ENCODE peak calls at places on chromosomes 13 and 19, in seven cellular contexts. One of them, this sample, is unnamed.

GRCh38 chr13:40271511-40271910 is 394.9 kb downstream of the FOXO1 start:
- DNase-seq in neural progenitor cell: no peak
- DNase-seq in upper lobe of right lung: no peak
- DNase-seq in cardiac muscle cell: no peak
- DNase-seq in ascending aorta: peak; percentile 74
- DNase-seq in CD4-positive, CD25-positive, alpha-beta regulatory T cell: no peak
- DNase-seq in H1: no peak
- DNase-seq in this sample: no peak

GRCh38 chr13:31951215-31951678 is 80.3 kb upstream of the FRY start:
- DNase-seq in CD4-positive, CD25-positive, alpha-beta regulatory T cell: no peak
- DNase-seq in cardiac muscle cell: peak; percentile 8
- DNase-seq in neural progenitor cell: no peak
- DNase-seq in upper lobe of right lung: peak; percentile 87
- DNase-seq in ascending aorta: peak; percentile 80
- DNase-seq in H1: no peak
- DNase-seq in this sample: peak; percentile 77

GRCh38 chr13:113796211-113796875 is 37.3 kb downstream of the TMEM255B start:
- DNase-seq in neural progenitor cell: no peak
- DNase-seq in cardiac muscle cell: no peak
- DNase-seq in CD4-positive, CD25-positive, alpha-beta regulatory T cell: no peak
- DNase-seq in upper lobe of right lung: peak; percentile 43
- DNase-seq in H1: no peak
- DNase-seq in ascending aorta: no peak
- DNase-seq in this sample: no peak

GRCh38 chr19:12065100-12065538 is 588 bp downstream of the ZNF844 start:
- DNase-seq in cardiac muscle cell: peak; percentile 45
- DNase-seq in neural progenitor cell: no peak
- DNase-seq in ascending aorta: peak; percentile 63
- DNase-seq in H1: peak; percentile 63
- DNase-seq in CD4-positive, CD25-positive, alpha-beta regulatory T cell: no peak
- DNase-seq in upper lobe of right lung: no peak
- DNase-seq in this sample: peak; percentile 79

GRCh38 chr13:63625869-63626268 is 2210.2 kb upstream of the PCDH20 start:
- DNase-seq in neural progenitor cell: no peak
- DNase-seq in H1: no peak
- DNase-seq in upper lobe of right lung: no peak
- DNase-seq in ascending aorta: no peak
- DNase-seq in cardiac muscle cell: no peak
- DNase-seq in CD4-positive, CD25-positive, alpha-beta regulatory T cell: no peak
- DNase-seq in this sample: no peak

GRCh38 chr13:103272770-103273169 is 206.6 kb upstream of the SLC10A2 start:
- DNase-seq in cardiac muscle cell: no peak
- DNase-seq in H1: no peak
- DNase-seq in upper lobe of right lung: no peak
- DNase-seq in neural progenitor cell: no peak
- DNase-seq in ascending aorta: no peak
- DNase-seq in CD4-positive, CD25-positive, alpha-beta regulatory T cell: no peak
- DNase-seq in this sample: no peak

GRCh38 chr13:98915563-98916348 is 62.1 kb downstream of the DOCK9 start:
- DNase-seq in CD4-positive, CD25-positive, alpha-beta regulatory T cell: no peak
- DNase-seq in H1: no peak
- DNase-seq in upper lobe of right lung: no peak
- DNase-seq in neural progenitor cell: no peak
- DNase-seq in cardiac muscle cell: no peak
- DNase-seq in ascending aorta: no peak
- DNase-seq in this sample: no peak

GRCh38 chr13:85512421-85512820 is 286.8 kb downstream of the SLITRK6 start:
- DNase-seq in H1: no peak
- DNase-seq in cardiac muscle cell: no peak
- DNase-seq in neural progenitor cell: no peak
- DNase-seq in CD4-positive, CD25-positive, alpha-beta regulatory T cell: no peak
- DNase-seq in ascending aorta: no peak
- DNase-seq in upper lobe of right lung: no peak
- DNase-seq in this sample: no peak

GRCh38 chr13:21079761-21080730 is 18.7 kb upstream of the LATS2 start:
- DNase-seq in neural progenitor cell: no peak
- DNase-seq in CD4-positive, CD25-positive, alpha-beta regulatory T cell: no peak
- DNase-seq in upper lobe of right lung: no peak
- DNase-seq in cardiac muscle cell: no peak
- DNase-seq in ascending aorta: peak; percentile 83
- DNase-seq in H1: no peak
- DNase-seq in this sample: no peak

GRCh38 chr13:26965976-26966375 is 205.4 kb upstream of the GPR12 start:
- DNase-seq in H1: no peak
- DNase-seq in neural progenitor cell: no peak
- DNase-seq in ascending aorta: no peak
- DNase-seq in CD4-positive, CD25-positive, alpha-beta regulatory T cell: no peak
- DNase-seq in upper lobe of right lung: no peak
- DNase-seq in cardiac muscle cell: no peak
- DNase-seq in this sample: no peak

GRCh38 chr19:30719189-30719990 is 347.2 kb downstream of the ZNF536 start:
- DNase-seq in ascending aorta: no peak
- DNase-seq in cardiac muscle cell: peak; percentile 67
- DNase-seq in upper lobe of right lung: peak; percentile 75
- DNase-seq in CD4-positive, CD25-positive, alpha-beta regulatory T cell: peak; percentile 11
- DNase-seq in H1: peak; percentile 70
- DNase-seq in neural progenitor cell: peak; percentile 66
- DNase-seq in this sample: peak; percentile 82

GRCh38 chr13:21034602-21035190 is 26.7 kb downstream of the LATS2 start:
- DNase-seq in H1: no peak
- DNase-seq in ascending aorta: no peak
- DNase-seq in upper lobe of right lung: no peak
- DNase-seq in CD4-positive, CD25-positive, alpha-beta regulatory T cell: no peak
- DNase-seq in cardiac muscle cell: peak; percentile 23
- DNase-seq in neural progenitor cell: peak; percentile 35
- DNase-seq in this sample: no peak

GRCh38 chr13:60407095-60407494 is 10.1 kb downstream of the TDRD3 start:
- DNase-seq in H1: no peak
- DNase-seq in neural progenitor cell: no peak
- DNase-seq in upper lobe of right lung: no peak
- DNase-seq in cardiac muscle cell: no peak
- DNase-seq in CD4-positive, CD25-positive, alpha-beta regulatory T cell: no peak
- DNase-seq in ascending aorta: no peak
- DNase-seq in this sample: no peak

GRCh38 chr19:40718774-40719391 is 2.0 kb downstream of the ITPKC start:
- DNase-seq in cardiac muscle cell: peak; percentile 61
- DNase-seq in H1: no peak
- DNase-seq in neural progenitor cell: peak; percentile 46
- DNase-seq in upper lobe of right lung: peak; percentile 94
- DNase-seq in CD4-positive, CD25-positive, alpha-beta regulatory T cell: peak; percentile 15
- DNase-seq in ascending aorta: peak; percentile 77
- DNase-seq in this sample: peak; percentile 93

GRCh38 chr19:49006905-49007304 is 10.0 kb downstream of the LHB start:
- DNase-seq in upper lobe of right lung: no peak
- DNase-seq in CD4-positive, CD25-positive, alpha-beta regulatory T cell: no peak
- DNase-seq in cardiac muscle cell: no peak
- DNase-seq in ascending aorta: no peak
- DNase-seq in H1: no peak
- DNase-seq in neural progenitor cell: no peak
- DNase-seq in this sample: no peak
- H3K36me3 ChIP-seq in upper lobe of right lung: peaks cover 81% of the 10 kb centered on the region
- H3K36me3 ChIP-seq in CD4-positive, CD25-positive, alpha-beta regulatory T cell: peaks cover 30% of the 10 kb centered on the region
- H3K36me3 ChIP-seq in cardiac muscle cell: peaks cover 18% of the 10 kb centered on the region
- H3K36me3 ChIP-seq in ascending aorta: peaks cover 85% of the 10 kb centered on the region
- H3K36me3 ChIP-seq in H1: peaks cover 54% of the 10 kb centered on the region
- H3K36me3 ChIP-seq in neural progenitor cell: no peaks in the 10 kb centered on the region
- H3K36me3 ChIP-seq in this sample: peaks cover 28% of the 10 kb centered on the region

GRCh38 chr19:13437919-13438618 is 68.2 kb downstream of the CACNA1A start:
- DNase-seq in upper lobe of right lung: no peak
- DNase-seq in ascending aorta: no peak
- DNase-seq in cardiac muscle cell: no peak
- DNase-seq in neural progenitor cell: no peak
- DNase-seq in H1: no peak
- DNase-seq in CD4-positive, CD25-positive, alpha-beta regulatory T cell: no peak
- DNase-seq in this sample: no peak
- H3K36me3 ChIP-seq in upper lobe of right lung: no peaks in the 10 kb centered on the region
- H3K36me3 ChIP-seq in ascending aorta: no peaks in the 10 kb centered on the region
- H3K36me3 ChIP-seq in cardiac muscle cell: no peaks in the 10 kb centered on the region
- H3K36me3 ChIP-seq in neural progenitor cell: no peaks in the 10 kb centered on the region
- H3K36me3 ChIP-seq in H1: no peaks in the 10 kb centered on the region
- H3K36me3 ChIP-seq in CD4-positive, CD25-positive, alpha-beta regulatory T cell: no peaks in the 10 kb centered on the region
- H3K36me3 ChIP-seq in this sample: no peaks in the 10 kb centered on the region

DNA sequence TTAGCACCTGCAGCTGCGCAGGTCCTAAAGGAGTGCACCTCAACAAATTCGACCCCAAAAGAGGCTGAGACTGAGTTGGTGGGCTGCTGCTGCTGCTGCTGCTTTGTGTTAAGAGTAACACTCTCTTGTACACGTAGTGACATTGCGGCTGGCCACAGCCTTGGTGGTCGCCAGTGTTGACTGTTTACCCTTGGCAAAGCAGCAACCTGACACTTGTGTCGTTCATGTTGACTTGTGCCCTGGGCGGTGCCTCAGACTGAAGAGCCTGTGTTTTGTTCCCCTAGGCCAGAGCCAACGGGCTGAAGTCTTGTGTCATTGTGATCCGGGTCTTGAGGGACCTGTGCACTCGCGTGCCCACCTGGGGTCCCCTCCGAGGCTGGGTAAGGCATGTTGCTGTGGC is 22.4 kb upstream of the QTRT1 start:
- DNase-seq in upper lobe of right lung: no peak
- DNase-seq in cardiac muscle cell: no peak
- DNase-seq in H1: no peak
- DNase-seq in ascending aorta: no peak
- DNase-seq in neural progenitor cell: no peak
- DNase-seq in CD4-positive, CD25-positive, alpha-beta regulatory T cell: no peak
- DNase-seq in this sample: no peak
- H3K36me3 ChIP-seq in upper lobe of right lung: peaks cover 90% of the 10 kb centered on the region
- H3K36me3 ChIP-seq in cardiac muscle cell: peaks cover 82% of the 10 kb centered on the region
- H3K36me3 ChIP-seq in H1: peaks cover 88% of the 10 kb centered on the region
- H3K36me3 ChIP-seq in ascending aorta: peaks cover 80% of the 10 kb centered on the region
- H3K36me3 ChIP-seq in neural progenitor cell: peaks cover 24% of the 10 kb centered on the region
- H3K36me3 ChIP-seq in CD4-positive, CD25-positive, alpha-beta regulatory T cell: peaks cover 84% of the 10 kb centered on the region
- H3K36me3 ChIP-seq in this sample: peaks cover 73% of the 10 kb centered on the region

GRCh38 chr19:6776999-6777398 is 4.5 kb downstream of the VAV1 start:
- DNase-seq in neural progenitor cell: no peak
- DNase-seq in upper lobe of right lung: no peak
- DNase-seq in ascending aorta: no peak
- DNase-seq in H1: no peak
- DNase-seq in cardiac muscle cell: no peak
- DNase-seq in CD4-positive, CD25-positive, alpha-beta regulatory T cell: no peak
- DNase-seq in this sample: no peak
- H3K36me3 ChIP-seq in neural progenitor cell: no peaks in the 10 kb centered on the region
- H3K36me3 ChIP-seq in upper lobe of right lung: no peaks in the 10 kb centered on the region
- H3K36me3 ChIP-seq in ascending aorta: no peaks in the 10 kb centered on the region
- H3K36me3 ChIP-seq in H1: no peaks in the 10 kb centered on the region
- H3K36me3 ChIP-seq in cardiac muscle cell: no peaks in the 10 kb centered on the region
- H3K36me3 ChIP-seq in CD4-positive, CD25-positive, alpha-beta regulatory T cell: peaks cover 25% of the 10 kb centered on the region
- H3K36me3 ChIP-seq in this sample: no peaks in the 10 kb centered on the region

GRCh38 chr19:55666343-55667005 is 8.6 kb upstream of the EPN1 start:
- DNase-seq in CD4-positive, CD25-positive, alpha-beta regulatory T cell: no peak
- DNase-seq in upper lobe of right lung: no peak
- DNase-seq in ascending aorta: no peak
- DNase-seq in H1: no peak
- DNase-seq in cardiac muscle cell: no peak
- DNase-seq in neural progenitor cell: no peak
- DNase-seq in this sample: peak; percentile 54

GRCh38 chr19:55661826-55662225 is 7.0 kb downstream of the U2AF2 start:
- DNase-seq in cardiac muscle cell: no peak
- DNase-seq in ascending aorta: no peak
- DNase-seq in upper lobe of right lung: no peak
- DNase-seq in neural progenitor cell: no peak
- DNase-seq in CD4-positive, CD25-positive, alpha-beta regulatory T cell: no peak
- DNase-seq in H1: no peak
- DNase-seq in this sample: peak; percentile 4

GRCh38 chr19:55667006-55667381 is 8.0 kb upstream of the EPN1 start:
- DNase-seq in ascending aorta: no peak
- DNase-seq in H1: no peak
- DNase-seq in CD4-positive, CD25-positive, alpha-beta regulatory T cell: no peak
- DNase-seq in upper lobe of right lung: no peak
- DNase-seq in cardiac muscle cell: no peak
- DNase-seq in neural progenitor cell: no peak
- DNase-seq in this sample: peak; percentile 61

GRCh38 chr19:55660991-55661390 is 6.2 kb downstream of the U2AF2 start:
- DNase-seq in upper lobe of right lung: no peak
- DNase-seq in cardiac muscle cell: no peak
- DNase-seq in CD4-positive, CD25-positive, alpha-beta regulatory T cell: no peak
- DNase-seq in ascending aorta: no peak
- DNase-seq in neural progenitor cell: no peak
- DNase-seq in H1: no peak
- DNase-seq in this sample: peak; percentile 70

GRCh38 chr19:55663846-55664536 is 9.2 kb downstream of the U2AF2 start:
- DNase-seq in neural progenitor cell: no peak
- DNase-seq in CD4-positive, CD25-positive, alpha-beta regulatory T cell: no peak
- DNase-seq in H1: no peak
- DNase-seq in upper lobe of right lung: no peak
- DNase-seq in ascending aorta: no peak
- DNase-seq in cardiac muscle cell: no peak
- DNase-seq in this sample: peak; percentile 61
- H3K36me3 ChIP-seq in neural progenitor cell: no peaks in the 10 kb centered on the region
- H3K36me3 ChIP-seq in CD4-positive, CD25-positive, alpha-beta regulatory T cell: peaks cover 90% of the 10 kb centered on the region
- H3K36me3 ChIP-seq in H1: peaks cover 75% of the 10 kb centered on the region
- H3K36me3 ChIP-seq in upper lobe of right lung: peaks cover 95% of the 10 kb centered on the region
- H3K36me3 ChIP-seq in ascending aorta: peaks cover 97% of the 10 kb centered on the region
- H3K36me3 ChIP-seq in cardiac muscle cell: peaks cover 51% of the 10 kb centered on the region
- H3K36me3 ChIP-seq in this sample: peaks cover 74% of the 10 kb centered on the region

GRCh38 chr19:16535381-16535780 is 6.9 kb downstream of the CHERP start:
- DNase-seq in ascending aorta: no peak
- DNase-seq in H1: no peak
- DNase-seq in neural progenitor cell: no peak
- DNase-seq in cardiac muscle cell: no peak
- DNase-seq in upper lobe of right lung: no peak
- DNase-seq in CD4-positive, CD25-positive, alpha-beta regulatory T cell: no peak
- DNase-seq in this sample: no peak
- H3K36me3 ChIP-seq in ascending aorta: peaks cover 85% of the 10 kb centered on the region
- H3K36me3 ChIP-seq in H1: peaks cover 70% of the 10 kb centered on the region
- H3K36me3 ChIP-seq in neural progenitor cell: no peaks in the 10 kb centered on the region
- H3K36me3 ChIP-seq in cardiac muscle cell: peaks cover 38% of the 10 kb centered on the region
- H3K36me3 ChIP-seq in upper lobe of right lung: peaks cover 82% of the 10 kb centered on the region
- H3K36me3 ChIP-seq in CD4-positive, CD25-positive, alpha-beta regulatory T cell: peaks cover 79% of the 10 kb centered on the region
- H3K36me3 ChIP-seq in this sample: peaks cover 18% of the 10 kb centered on the region

GRCh38 chr19:16394111-16394510 is 69.5 kb downstream of the KLF2 start:
- DNase-seq in CD4-positive, CD25-positive, alpha-beta regulatory T cell: no peak
- DNase-seq in ascending aorta: no peak
- DNase-seq in H1: no peak
- DNase-seq in cardiac muscle cell: no peak
- DNase-seq in neural progenitor cell: no peak
- DNase-seq in upper lobe of right lung: no peak
- DNase-seq in this sample: peak; percentile 40
- H3K36me3 ChIP-seq in CD4-positive, CD25-positive, alpha-beta regulatory T cell: peaks cover 30% of the 10 kb centered on the region
- H3K36me3 ChIP-seq in ascending aorta: peaks cover 30% of the 10 kb centered on the region
- H3K36me3 ChIP-seq in H1: peaks cover 30% of the 10 kb centered on the region
- H3K36me3 ChIP-seq in cardiac muscle cell: peaks cover 38% of the 10 kb centered on the region
- H3K36me3 ChIP-seq in neural progenitor cell: peaks cover 6% of the 10 kb centered on the region
- H3K36me3 ChIP-seq in upper lobe of right lung: peaks cover 26% of the 10 kb centered on the region
- H3K36me3 ChIP-seq in this sample: peaks cover 7% of the 10 kb centered on the region

GRCh38 chr19:23366437-23366836 is 28.8 kb downstream of the ZNF91 start:
- DNase-seq in H1: no peak
- DNase-seq in upper lobe of right lung: no peak
- DNase-seq in neural progenitor cell: no peak
- DNase-seq in cardiac muscle cell: no peak
- DNase-seq in CD4-positive, CD25-positive, alpha-beta regulatory T cell: no peak
- DNase-seq in ascending aorta: no peak
- DNase-seq in this sample: no peak
- H3K36me3 ChIP-seq in H1: peaks cover 50% of the 10 kb centered on the region
- H3K36me3 ChIP-seq in upper lobe of right lung: peaks cover 34% of the 10 kb centered on the region
- H3K36me3 ChIP-seq in neural progenitor cell: peaks cover 74% of the 10 kb centered on the region
- H3K36me3 ChIP-seq in cardiac muscle cell: peaks cover 15% of the 10 kb centered on the region
- H3K36me3 ChIP-seq in CD4-positive, CD25-positive, alpha-beta regulatory T cell: peaks cover 67% of the 10 kb centered on the region
- H3K36me3 ChIP-seq in ascending aorta: peaks cover 80% of the 10 kb centered on the region
- H3K36me3 ChIP-seq in this sample: peaks cover 35% of the 10 kb centered on the region